ENCODE peak calls at places on chromosomes 11 and 22, in five cellular contexts. W, A, S, I and T are unnamed samples. For H3K36me3 and H3K4me1, the result is how much of the 10 kb centered on the place peaks cover.

GRCh38 chr22:42947211-42947990 is 67.5 kb downstream of the PACSIN2 start:
- DNase-seq in W (peak), A (no peak), S (peak), I (no peak), T (no peak)

GRCh38 chr11:71574418-71574817 is 8.3 kb downstream of the KRTAP5-11 start:
- DNase-seq in W (no peak), A (no peak), S (no peak), I (no peak), T (no peak)

GRCh38 chr22:34986461-34986977 is 79.4 kb upstream of the ISX start:
- DNase-seq in W (no peak), A (no peak), S (no peak), I (no peak), T (no peak)

GRCh38 chr22:44037519-44038370 is 13.6 kb downstream of the PARVB start:
- DNase-seq in W (peak), A (no peak), S (no peak), I (no peak), T (no peak)

GRCh38 chr22:47328550-47329243 is 566.2 kb downstream of the TBC1D22A start:
- DNase-seq in W (peak), A (peak), S (peak), I (peak), T (no peak)

GRCh38 chr11:48047616-48048015 is 67.3 kb downstream of the PTPRJ start:
- DNase-seq in W (no peak), A (no peak), S (no peak), I (no peak), T (no peak)

GRCh38 chr11:125724125-125724524 is 22.0 kb upstream of the PATE1 start:
- DNase-seq in W (peak), A (no peak), S (peak), I (peak), T (no peak)

GRCh38 chr11:35030716-35031213 is 108.2 kb upstream of the CD44 start:
- DNase-seq in W (peak), A (no peak), S (no peak), I (peak), T (no peak)

DNA sequence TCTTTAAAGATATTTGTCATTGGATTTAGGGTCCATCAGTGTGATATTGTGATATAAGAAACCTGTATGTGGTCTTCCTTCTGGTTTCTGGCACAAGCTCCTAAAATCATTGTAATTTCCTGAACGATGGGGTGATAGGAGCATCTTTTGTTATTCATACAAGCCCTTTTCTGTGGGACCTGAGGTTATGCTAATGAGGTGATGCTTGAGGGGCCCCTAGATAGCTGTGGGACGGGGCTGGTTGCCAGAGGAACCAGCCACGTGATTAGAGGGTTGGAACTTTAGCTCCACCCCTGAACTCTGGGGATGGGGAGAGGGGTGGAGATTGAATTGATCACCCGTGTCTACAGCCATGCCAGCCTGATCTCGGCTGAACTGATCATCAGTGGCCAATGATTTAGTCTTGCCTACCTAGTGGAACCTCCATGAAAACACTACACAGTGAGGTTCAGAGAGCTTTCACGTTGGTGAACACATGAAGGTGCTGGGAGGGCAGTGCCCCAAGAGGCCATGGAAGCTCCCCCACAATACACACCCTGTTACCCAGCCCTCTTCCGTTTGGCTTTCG is 62.8 kb downstream of the BCR start:
- DNase-seq in W (no peak), A (no peak), S (no peak), I (peak), T (peak)
- TF ChIP-seq YY1 in W (no peak), A (no peak), S (no peak), I (no peak), T (no peak)

GRCh38 chr22:17807086-17807485 is 32.8 kb upstream of the BID start:
- DNase-seq in W (no peak), A (no peak), S (no peak), I (no peak), T (no peak)
- H3K36me3 ChIP-seq in W (under half), A (under half), S (under half), I (under half), T (under half)

GRCh38 chr11:33280402-33280801 is 23.2 kb downstream of the HIPK3 start:
- DNase-seq in W (no peak), A (no peak), S (no peak), I (no peak), T (no peak)
- H3K4me1 ChIP-seq in W (under half), A (under half), S (under half), I (under half), T (under half)

GRCh38 chr22:40199223-40199622 is 21.5 kb downstream of the TNRC6B start:
- DNase-seq in W (no peak), A (no peak), S (no peak), I (no peak), T (no peak)

GRCh38 chr22:40196628-40197027 is 18.9 kb downstream of the TNRC6B start:
- DNase-seq in W (no peak), A (no peak), S (no peak), I (no peak), T (no peak)

GRCh38 chr22:40193429-40194421 is 16.0 kb downstream of the TNRC6B start:
- DNase-seq in W (no peak), A (no peak), S (no peak), I (no peak), T (peak)

GRCh38 chr22:40190501-40190900 is 12.8 kb downstream of the TNRC6B start:
- DNase-seq in W (no peak), A (no peak), S (no peak), I (peak), T (no peak)

GRCh38 chr22:40194656-40195055 is 16.9 kb downstream of the TNRC6B start:
- DNase-seq in W (no peak), A (no peak), S (no peak), I (no peak), T (no peak)
- TF ChIP-seq YY1 in W (no peak), A (no peak), S (no peak), I (no peak), T (no peak)

GRCh38 chr11:20080032-20080685 is 80.1 kb downstream of the DBX1 start:
- DNase-seq in W (no peak), A (no peak), S (no peak), I (peak), T (no peak)

GRCh38 chr11:20078846-20079245 is 81.4 kb downstream of the DBX1 start:
- DNase-seq in W (no peak), A (no peak), S (no peak), I (no peak), T (no peak)

GRCh38 chr11:20077973-20078372 is 82.3 kb downstream of the DBX1 start:
- DNase-seq in W (no peak), A (no peak), S (no peak), I (no peak), T (no peak)

GRCh38 chr11:20084921-20085814 is 75.1 kb downstream of the DBX1 start:
- DNase-seq in W (no peak), A (no peak), S (peak), I (no peak), T (no peak)

DNA sequence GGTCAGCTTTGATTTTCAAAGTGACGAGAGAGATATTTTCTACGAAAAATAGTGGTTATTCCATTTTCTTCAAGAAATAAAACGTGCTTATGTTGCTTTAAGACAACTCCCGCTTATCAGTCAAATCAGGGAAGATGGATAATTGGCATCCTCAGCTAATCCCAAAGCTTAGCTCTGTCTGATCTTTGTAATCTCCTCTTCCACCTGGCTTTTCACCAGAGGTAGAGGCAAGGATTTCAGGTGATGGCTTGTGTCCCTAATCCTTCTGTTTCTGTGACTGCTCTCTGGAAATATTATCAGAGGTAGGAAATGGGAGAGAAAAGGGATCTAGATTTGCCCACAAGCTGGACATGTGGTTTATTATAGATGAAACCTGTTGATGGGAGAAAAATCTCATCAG is 78.9 kb downstream of the DBX1 start:
- DNase-seq in W (no peak), A (no peak), S (no peak), I (no peak), T (no peak)
- H3K36me3 ChIP-seq in W (under half), A (half or more), S (half or more), I (under half), T (half or more)

DNA sequence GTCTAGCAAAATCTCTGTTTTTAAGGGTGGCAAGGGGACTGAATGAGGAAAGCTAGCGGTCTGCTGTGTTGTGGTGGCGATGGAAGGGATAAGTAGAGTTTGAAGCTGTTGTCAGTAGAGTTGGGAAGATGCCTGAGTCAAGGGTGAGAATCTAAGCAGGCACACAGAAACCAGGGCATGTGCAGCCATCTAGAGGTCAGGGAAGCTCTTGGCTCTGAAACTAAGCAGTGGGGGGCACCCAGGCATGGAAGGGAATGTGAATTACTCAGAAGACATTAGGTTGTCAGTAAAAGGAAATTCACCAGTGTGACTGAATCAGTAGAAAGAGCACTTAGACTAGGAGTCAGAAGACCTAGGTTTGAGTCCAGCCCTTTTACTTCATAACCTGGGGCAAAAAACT is 15.4 kb downstream of the BMAL1 start:
- DNase-seq in W (no peak), A (no peak), S (no peak), I (no peak), T (no peak)
- H3K4me1 ChIP-seq in W (under half), A (under half), S (under half), I (under half), T (under half)

GRCh38 chr11:114790910-114791309 is 112.6 kb downstream of the NXPE2 start:
- DNase-seq in W (no peak), A (no peak), S (no peak), I (no peak), T (no peak)
- TF ChIP-seq YY1 in W (no peak), A (no peak), S (no peak), I (no peak), T (no peak)

DNA sequence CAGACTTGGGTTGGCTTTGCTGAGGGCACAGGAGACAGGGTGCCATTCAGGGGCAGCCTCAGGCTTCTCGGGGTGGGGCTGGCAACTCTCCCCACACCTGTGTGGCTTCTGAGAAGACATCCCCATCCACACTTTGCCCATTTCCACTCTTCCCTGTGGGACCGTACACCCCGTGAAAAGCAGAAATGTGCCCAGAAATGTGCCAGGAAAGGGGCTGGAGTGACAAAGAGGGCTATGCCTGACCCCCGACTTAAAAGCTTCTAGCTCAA is 50.6 kb downstream of the SGSM3 start:
- DNase-seq in W (no peak), A (no peak), S (no peak), I (no peak), T (no peak)
- H3K36me3 ChIP-seq in W (under half), A (under half), S (half or more), I (under half), T (half or more)